ENCODE peak calls at places on chromosomes 12 and 14, in nine cellular contexts. S, K, L, I, D, U, P, R and X are unnamed samples.

GRCh38 chr12:43029971-43030370 is 440.4 kb upstream of the PRICKLE1 start:
- DNase-seq in S (no peak), K (no peak), L (no peak), I (no peak), D (no peak), U (no peak), P (no peak), R (no peak), X (no peak)

GRCh38 chr12:3454780-3455179 is 36.2 kb upstream of the PRMT8 start:
- DNase-seq in S (no peak), K (no peak), L (no peak), I (no peak), D (no peak), U (no peak), P (no peak), R (no peak), X (no peak)

GRCh38 chr12:104656921-104657320 is 200.2 kb downstream of the CHST11 start:
- DNase-seq in S (peak; percentile 69), K (no peak), L (no peak), I (no peak), D (no peak), U (no peak), P (no peak), R (peak; percentile 71), X (peak; percentile 50)

GRCh38 chr12:19689801-19690472 is 250.6 kb downstream of the AEBP2 start:
- DNase-seq in S (no peak), K (no peak), L (no peak), I (no peak), D (peak; percentile 42), U (no peak), P (no peak), R (no peak), X (no peak)

GRCh38 chr12:132170094-132170636 is 25.9 kb downstream of the NOC4L start:
- DNase-seq in S (no peak), K (peak; percentile 54), L (peak; percentile 43), I (no peak), D (no peak), U (peak; percentile 72), P (no peak), R (peak; percentile 43), X (peak; percentile 78)

GRCh38 chr12:76037130-76038105 is 5.8 kb upstream of the PHLDA1 start:
- DNase-seq in S (peak; percentile 74), K (no peak), L (peak; percentile 74), I (peak; percentile 93), D (peak; percentile 62), U (no peak), P (no peak), R (peak; percentile 68), X (peak; percentile 39)

GRCh38 chr14:75634848-75635247 is 25.8 kb downstream of the ERG28 start:
- DNase-seq in S (no peak), K (no peak), L (no peak), I (no peak), D (peak; percentile 22), U (no peak), P (no peak), R (no peak), X (no peak)

GRCh38 chr14:27184371-27184901 is 586.6 kb upstream of the NOVA1 start:
- DNase-seq in S (no peak), K (no peak), L (peak; percentile 2), I (no peak), D (no peak), U (no peak), P (no peak), R (no peak), X (no peak)

GRCh38 chr12:84911331-84912190 is 1.0 kb downstream of the SLC6A15 start:
- DNase-seq in S (peak; percentile 10), K (no peak), L (peak; percentile 90), I (no peak), D (peak; percentile 86), U (peak; percentile 52), P (no peak), R (peak; percentile 75), X (no peak)

GRCh38 chr12:104485651-104486341 is 29.0 kb downstream of the CHST11 start:
- DNase-seq in S (no peak), K (no peak), L (no peak), I (peak; percentile 89), D (no peak), U (no peak), P (peak; percentile 38), R (no peak), X (no peak)

GRCh38 chr14:52563120-52563519 is 10.5 kb downstream of the GPR137C start:
- DNase-seq in S (no peak), K (peak; percentile 26), L (peak; percentile 11), I (no peak), D (no peak), U (no peak), P (no peak), R (peak; percentile 62), X (peak; percentile 21)

GRCh38 chr14:100694579-100695422 is 31.9 kb upstream of the DLK1 start:
- DNase-seq in S (no peak), K (no peak), L (no peak), I (no peak), D (no peak), U (no peak), P (no peak), R (no peak), X (no peak)